ENCODE peak calls at places on chromosomes 12 and 14, in seven cellular contexts. Q is Peyer's patch, W is fibroblast of lung, G is heart left ventricle, B is esophagus squamous epithelium, C is suprapubic skin, Z is testis. E is an unnamed sample.

GRCh38 chr14:67405771-67406170 is 6.2 kb downstream of the PLEK2 start:
- DNase-seq in Q (no peak), W (no peak), G (no peak), B (no peak), C (no peak), Z (no peak), E (no peak)

GRCh38 chr12:86173044-86173443 is 83.1 kb downstream of the MGAT4C start:
- DNase-seq in Q (no peak), W (no peak), G (no peak), B (no peak), C (no peak), Z (no peak), E (no peak)

GRCh38 chr14:90517431-90517841 is 120.6 kb downstream of the CALM1 start:
- DNase-seq in Q (peak; percentile 81), W (no peak), G (no peak), B (no peak), C (no peak), Z (peak; percentile 63), E (peak; percentile 46)

GRCh38 chr14:93081875-93082570 is 33.7 kb downstream of the ITPK1 start:
- DNase-seq in Q (no peak), W (no peak), G (no peak), B (no peak), C (no peak), Z (no peak), E (no peak)

GRCh38 chr12:89351489-89352241 is 636 bp downstream of the DUSP6 start:
- DNase-seq in Q (peak; percentile 78), W (peak; percentile 55), G (peak; percentile 77), B (no peak), C (peak; percentile 82), Z (peak; percentile 58), E (peak; percentile 59)

GRCh38 chr14:44771495-44771894 is 190.3 kb downstream of the KLHL28 start:
- DNase-seq in Q (no peak), W (no peak), G (no peak), B (no peak), C (no peak), Z (no peak), E (no peak)

GRCh38 chr14:61603736-61604135 is 91.6 kb upstream of the HIF1A start:
- DNase-seq in Q (no peak), W (no peak), G (no peak), B (no peak), C (no peak), Z (no peak), E (no peak)

GRCh38 chr12:99454539-99455172 is 192.9 kb upstream of the GARIN6 start:
- DNase-seq in Q (no peak), W (peak; percentile 9), G (no peak), B (no peak), C (no peak), Z (no peak), E (no peak)

GRCh38 chr12:132719954-132720324 is 9.3 kb downstream of the PGAM5 start:
- DNase-seq in Q (no peak), W (no peak), G (no peak), B (no peak), C (no peak), Z (no peak), E (no peak)

GRCh38 chr14:104149617-104150141 is 11.3 kb downstream of the KIF26A start:
- DNase-seq in Q (no peak), W (peak; percentile 8), G (peak; percentile 65), B (no peak), C (no peak), Z (no peak), E (no peak)

GRCh38 chr14:29265852-29266251 is 499.3 kb downstream of the FOXG1 start:
- DNase-seq in Q (no peak), W (no peak), G (no peak), B (no peak), C (no peak), Z (no peak), E (no peak)

DNA sequence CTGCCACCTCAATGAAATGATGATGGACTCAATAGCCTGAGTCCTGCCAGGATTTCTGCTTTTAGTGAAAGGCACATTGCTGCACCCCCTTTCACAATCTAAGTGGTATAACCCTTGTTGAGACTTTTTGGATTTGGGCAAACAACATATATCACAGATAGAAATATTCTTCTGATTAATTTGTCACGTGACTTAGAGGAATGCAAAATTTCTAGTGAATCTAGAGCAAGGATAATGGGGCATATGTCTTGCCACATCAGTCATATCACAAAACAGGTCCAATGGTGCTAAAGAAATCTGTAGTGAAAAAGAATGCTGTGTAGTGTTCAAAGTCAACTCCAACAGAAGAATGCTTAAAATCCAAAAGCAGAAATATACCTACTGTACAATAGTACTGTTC is 1386.3 kb downstream of the LRFN5 start:
- DNase-seq in Q (no peak), W (no peak), G (no peak), B (no peak), C (no peak), Z (no peak), E (no peak)
- H3K4me1 ChIP-seq in Q (no peaks in the 10 kb centered on the region), W (no peaks in the 10 kb centered on the region), G (no peaks in the 10 kb centered on the region), B (no peaks in the 10 kb centered on the region), C (no peaks in the 10 kb centered on the region), Z (no peaks in the 10 kb centered on the region), E (no peaks in the 10 kb centered on the region)

DNA sequence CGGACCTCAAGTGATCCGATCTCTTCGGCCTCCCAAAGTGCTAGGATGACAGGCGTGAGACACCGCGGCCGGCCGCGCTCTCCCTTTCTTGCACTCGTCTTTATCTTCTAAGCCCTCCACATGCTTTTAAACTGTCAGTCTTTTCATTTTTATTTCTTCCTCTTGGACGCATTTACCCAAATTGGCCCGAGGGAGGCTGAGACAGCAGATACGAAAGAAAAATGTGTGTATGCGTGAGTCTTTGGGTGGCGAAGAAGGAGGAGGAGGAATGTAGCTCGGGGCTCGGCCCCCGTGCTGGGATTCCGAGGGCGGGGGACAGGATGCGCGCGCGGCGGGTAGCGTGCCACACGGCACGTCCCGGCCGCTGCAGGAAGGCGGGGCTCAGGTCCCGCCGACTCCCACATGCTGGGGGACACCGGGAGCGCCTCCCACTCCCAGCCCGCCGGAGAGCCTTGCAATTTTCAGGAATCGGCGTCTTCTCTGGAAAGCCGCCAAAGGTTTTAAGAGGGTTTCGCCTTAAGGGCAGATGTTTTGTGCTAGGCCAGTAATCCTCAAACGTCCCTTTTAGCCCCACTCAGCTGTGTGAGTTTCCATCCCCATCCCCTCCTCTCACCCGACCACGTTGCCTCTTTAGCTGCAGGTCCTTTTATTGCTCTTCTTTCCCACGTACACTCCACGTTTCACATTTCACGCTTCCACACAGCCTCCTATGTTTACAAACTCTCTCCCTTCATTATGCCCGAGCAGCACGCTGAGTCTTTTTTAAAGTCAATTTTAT is 34.7 kb upstream of the SLC2A3 start:
- DNase-seq in Q (peak; percentile 73), W (peak; percentile 90), G (peak; percentile 95), B (peak; percentile 22), C (peak; percentile 92), Z (peak; percentile 90), E (peak; percentile 54)
- TF ChIP-seq CTCF in Q (no peak), W (no peak), G (no peak), B (peak; percentile 11), C (no peak), Z (peak; percentile 9), E (no peak)

GRCh38 chr12:101775814-101776213 is 36.6 kb upstream of the SYCP3 start:
- DNase-seq in Q (no peak), W (no peak), G (no peak), B (no peak), C (no peak), Z (no peak), E (no peak)

GRCh38 chr12:101779200-101779599 is 39.9 kb upstream of the SYCP3 start:
- DNase-seq in Q (no peak), W (no peak), G (no peak), B (no peak), C (no peak), Z (no peak), E (no peak)

GRCh38 chr12:101779626-101780025 is 40.4 kb upstream of the SYCP3 start:
- DNase-seq in Q (no peak), W (no peak), G (no peak), B (no peak), C (no peak), Z (no peak), E (no peak)

GRCh38 chr12:101777978-101778377 is 38.7 kb upstream of the SYCP3 start:
- DNase-seq in Q (no peak), W (no peak), G (no peak), B (no peak), C (no peak), Z (no peak), E (no peak)

DNA sequence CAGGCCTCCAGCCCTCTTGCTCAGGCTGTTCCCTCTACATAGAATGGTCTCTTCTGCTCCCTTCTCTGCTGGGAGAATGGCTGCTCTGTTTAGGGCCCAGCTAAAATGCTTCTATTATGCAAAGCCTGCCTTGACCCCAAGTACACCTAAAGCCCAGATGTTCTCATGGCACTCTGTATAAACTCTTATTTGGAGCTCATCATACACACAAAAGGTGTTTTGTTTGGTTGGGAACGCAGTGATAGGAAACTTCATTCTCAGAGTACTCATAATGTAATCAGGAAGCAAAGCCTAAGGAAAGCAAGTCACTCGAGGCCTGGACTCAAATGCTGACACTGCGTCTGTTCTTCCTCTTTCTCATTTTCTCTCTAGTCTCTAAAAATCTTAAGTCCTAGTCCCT is 38.2 kb upstream of the SYCP3 start:
- DNase-seq in Q (no peak), W (no peak), G (no peak), B (no peak), C (no peak), Z (no peak), E (no peak)
- H3K4me1 ChIP-seq in Q (no peaks in the 10 kb centered on the region), W (peaks cover under 1% of the 10 kb centered on the region), G (peaks cover 11% of the 10 kb centered on the region), B (no peaks in the 10 kb centered on the region), C (no peaks in the 10 kb centered on the region), Z (no peaks in the 10 kb centered on the region), E (no peaks in the 10 kb centered on the region)

DNA sequence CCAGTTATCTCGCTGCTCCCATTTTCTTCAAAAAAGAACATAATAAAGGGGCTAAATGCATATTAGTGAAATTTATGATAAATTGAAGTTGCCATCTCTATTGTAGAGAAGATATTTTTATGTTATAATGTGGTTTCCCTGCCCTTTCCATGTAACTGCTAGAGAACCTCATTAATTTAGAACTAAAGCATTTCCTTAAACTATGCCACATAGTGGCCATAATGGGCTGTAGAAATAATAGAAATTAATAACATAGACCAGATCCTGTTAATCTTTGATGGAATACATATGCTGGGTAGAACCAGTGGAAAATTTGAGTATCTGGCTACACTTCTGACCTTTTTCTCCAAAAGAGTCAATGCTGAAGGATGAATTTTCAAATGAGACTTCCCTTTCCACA is 376.7 kb downstream of the PDZRN4 start:
- DNase-seq in Q (no peak), W (no peak), G (no peak), B (no peak), C (no peak), Z (no peak), E (no peak)
- TF ChIP-seq CTCF in Q (no peak), W (no peak), G (no peak), B (no peak), C (no peak), Z (no peak), E (no peak)

DNA sequence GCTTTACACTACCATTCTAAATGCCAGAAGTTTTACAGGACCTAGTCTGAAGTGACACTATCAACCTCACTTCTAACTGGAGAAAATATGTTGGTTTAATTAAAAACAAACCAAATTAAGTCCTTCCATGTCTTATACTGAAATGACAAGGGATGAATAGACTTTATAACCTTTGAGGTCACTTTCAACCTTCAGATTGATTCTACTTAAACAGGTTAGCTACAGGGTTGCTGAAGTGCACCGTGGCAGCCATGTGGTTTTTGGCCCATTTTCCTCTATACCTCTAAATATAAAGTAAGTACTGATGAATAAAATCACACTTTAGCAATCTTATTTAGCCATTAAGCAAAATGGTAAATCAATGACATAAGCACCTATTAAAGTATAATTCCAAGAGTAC is 3.9 kb downstream of the SLC38A2 start:
- DNase-seq in Q (no peak), W (no peak), G (no peak), B (no peak), C (no peak), Z (no peak), E (no peak)
- H3K4me1 ChIP-seq in Q (peaks cover 61% of the 10 kb centered on the region), W (peaks cover 8% of the 10 kb centered on the region), G (peaks cover 69% of the 10 kb centered on the region), B (peaks cover 39% of the 10 kb centered on the region), C (peaks cover 71% of the 10 kb centered on the region), Z (peaks cover 41% of the 10 kb centered on the region), E (peaks cover 71% of the 10 kb centered on the region)

GRCh38 chr12:129067482-129067881 is 214.2 kb downstream of the GLT1D1 start:
- DNase-seq in Q (no peak), W (peak; percentile 21), G (no peak), B (no peak), C (no peak), Z (no peak), E (peak; percentile 14)
- TF ChIP-seq CTCF in Q (no peak), W (no peak), G (no peak), B (no peak), C (no peak), Z (no peak), E (peak; percentile 12)

E was measured in body of pancreas.